ENCODE peak calls at places on chromosomes 12 and 14, in four cellular contexts. One of them, this sample, is unnamed.

GRCh38 chr12:109777544-109777943 is 55.7 kb downstream of the TRPV4 start:
- DNase-seq in GM12878: peak
- DNase-seq in IMR-90: peak
- DNase-seq in K562: peak
- DNase-seq in this sample: peak

GRCh38 chr12:119700078-119700477 is 32.1 kb downstream of the PRKAB1 start:
- DNase-seq in GM12878: no peak
- DNase-seq in IMR-90: no peak
- DNase-seq in K562: no peak
- DNase-seq in this sample: no peak

GRCh38 chr12:68871899-68872298 is 61.1 kb downstream of the CPM start:
- DNase-seq in GM12878: no peak
- DNase-seq in IMR-90: peak
- DNase-seq in K562: no peak
- DNase-seq in this sample: peak

GRCh38 chr14:50774542-50775267 is 56.3 kb downstream of the NIN start:
- DNase-seq in GM12878: no peak
- DNase-seq in IMR-90: peak
- DNase-seq in K562: no peak
- DNase-seq in this sample: no peak

GRCh38 chr12:17992002-17992656 is 97.9 kb downstream of the RERGL start:
- DNase-seq in GM12878: peak
- DNase-seq in IMR-90: peak
- DNase-seq in K562: peak
- DNase-seq in this sample: peak

GRCh38 chr12:43776498-43776897 is 17.7 kb downstream of the IRAK4 start:
- DNase-seq in GM12878: no peak
- DNase-seq in IMR-90: peak
- DNase-seq in K562: no peak
- DNase-seq in this sample: peak

GRCh38 chr12:120242275-120242799 is 23.2 kb downstream of the PXN start:
- DNase-seq in GM12878: no peak
- DNase-seq in IMR-90: no peak
- DNase-seq in K562: peak
- DNase-seq in this sample: peak

GRCh38 chr14:60183724-60184596 is 18.8 kb upstream of the DHRS7 start:
- DNase-seq in GM12878: no peak
- DNase-seq in IMR-90: peak
- DNase-seq in K562: peak
- DNase-seq in this sample: peak

GRCh38 chr12:95762123-95762785 is 28.3 kb downstream of the NTN4 start:
- DNase-seq in GM12878: no peak
- DNase-seq in IMR-90: no peak
- DNase-seq in K562: no peak
- DNase-seq in this sample: no peak

GRCh38 chr12:49187184-49187583 is 1.7 kb downstream of the TUBA1A start:
- DNase-seq in GM12878: no peak
- DNase-seq in IMR-90: peak
- DNase-seq in K562: no peak
- DNase-seq in this sample: peak

DNA sequence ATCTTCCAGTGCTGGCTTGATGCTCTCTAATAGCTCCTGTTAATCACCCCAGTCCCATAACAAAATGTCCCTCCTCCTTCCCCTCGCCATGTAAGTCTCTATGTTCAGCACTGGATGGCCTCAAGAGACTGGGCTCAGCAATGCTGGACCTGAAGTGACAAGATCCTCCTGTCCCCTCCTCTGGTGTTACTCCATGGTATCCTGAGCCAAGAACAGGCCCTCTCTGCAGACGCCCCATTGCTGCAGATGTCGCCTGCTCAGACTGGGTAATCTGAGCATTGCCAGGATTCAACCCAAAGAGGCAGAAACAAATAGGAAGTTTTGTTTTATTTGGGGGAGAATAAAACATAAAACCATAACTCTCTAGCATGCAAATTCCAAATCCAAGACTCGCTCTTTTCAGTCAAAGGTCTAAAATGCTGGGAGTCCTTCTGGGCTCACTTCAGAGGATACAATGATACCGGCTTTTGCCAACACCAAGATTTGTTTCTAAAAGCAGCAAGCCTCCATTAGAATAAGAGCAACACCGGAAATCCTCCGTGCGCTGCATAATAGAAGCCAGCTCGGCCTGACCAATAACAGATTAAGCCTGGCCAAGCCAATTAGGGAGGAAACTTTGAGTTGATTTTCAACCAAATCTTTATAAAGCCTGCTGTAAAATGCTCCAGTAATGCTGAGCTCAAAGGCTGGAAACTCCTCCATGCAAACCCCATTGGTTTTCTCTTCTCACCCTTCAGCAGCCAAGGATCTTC is 149.9 kb downstream of the NTF3 start:
- DNase-seq in GM12878: no peak
- DNase-seq in IMR-90: no peak
- DNase-seq in K562: no peak
- DNase-seq in this sample: peak
- H2AFZ ChIP-seq in GM12878: no peak
- H2AFZ ChIP-seq in IMR-90: no peak
- H2AFZ ChIP-seq in K562: no peak
- H2AFZ ChIP-seq in this sample: no peak

DNA sequence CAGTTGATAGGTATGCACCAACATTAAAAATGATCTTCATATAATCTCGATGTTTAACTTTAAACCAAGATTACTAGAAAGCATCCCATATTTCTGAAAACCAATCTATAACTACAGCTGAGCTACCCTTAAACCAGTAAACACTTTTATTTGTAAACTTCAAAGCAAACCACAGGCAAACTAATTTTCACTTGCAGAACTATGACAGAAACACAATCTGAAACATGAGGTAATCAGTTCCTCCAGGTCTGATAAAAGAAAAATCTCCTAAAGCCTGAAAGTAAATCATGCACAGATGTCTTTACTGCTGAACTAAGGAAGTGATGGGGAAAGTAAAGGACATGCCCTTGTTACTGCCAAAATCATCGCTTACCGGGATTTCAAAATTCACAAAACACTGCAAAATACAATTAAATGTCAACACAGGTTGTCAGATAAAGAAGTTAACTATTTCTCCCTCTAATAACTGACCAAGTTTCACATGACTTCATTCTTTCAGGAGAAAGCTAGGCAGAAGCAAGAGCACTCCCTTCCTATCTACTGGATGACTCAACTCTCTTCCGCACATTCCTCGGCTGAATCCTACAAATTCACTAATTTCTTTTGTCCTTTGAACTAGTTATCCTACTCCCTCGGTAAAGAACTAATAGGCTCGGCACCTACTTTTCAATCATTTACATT is 1.5 kb downstream of the EEA1 start:
- DNase-seq in GM12878: no peak
- DNase-seq in IMR-90: peak
- DNase-seq in K562: peak
- DNase-seq in this sample: peak
- TF ChIP-seq FOS in GM12878: no peak
- TF ChIP-seq FOS in IMR-90: peak
- TF ChIP-seq FOS in K562: no peak
- TF ChIP-seq FOS in this sample: peak

GRCh38 chr14:99244960-99245340 is 27.0 kb downstream of the BCL11B start:
- DNase-seq in GM12878: no peak
- DNase-seq in IMR-90: no peak
- DNase-seq in K562: no peak
- DNase-seq in this sample: no peak
- H3K27ac ChIP-seq in GM12878: no peak
- H3K27ac ChIP-seq in IMR-90: no peak
- H3K27ac ChIP-seq in K562: no peak
- H3K27ac ChIP-seq in this sample: no peak

DNA sequence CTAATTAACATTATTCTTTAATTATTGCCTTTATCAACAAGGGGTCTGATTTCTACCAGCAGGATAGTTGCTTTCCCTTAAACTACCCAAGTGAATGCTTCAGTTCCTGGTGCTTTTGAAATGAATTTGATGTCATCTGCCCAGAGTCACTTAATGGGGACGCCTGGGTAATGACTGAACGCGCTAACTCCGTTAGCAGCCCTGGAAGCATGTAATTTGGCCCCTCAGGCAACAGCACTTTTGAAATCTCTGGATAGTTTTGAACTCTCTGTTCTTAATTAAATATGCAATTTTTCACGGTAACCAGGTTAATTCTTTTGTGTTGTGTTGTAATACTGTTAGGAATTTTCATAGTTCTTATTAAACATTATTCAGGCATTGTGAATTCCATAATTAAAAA is 137.3 kb upstream of the MYL2 start:
- DNase-seq in GM12878: no peak
- DNase-seq in IMR-90: no peak
- DNase-seq in K562: no peak
- DNase-seq in this sample: no peak
- H2AFZ ChIP-seq in GM12878: peak
- H2AFZ ChIP-seq in IMR-90: no peak
- H2AFZ ChIP-seq in K562: peak
- H2AFZ ChIP-seq in this sample: no peak

DNA sequence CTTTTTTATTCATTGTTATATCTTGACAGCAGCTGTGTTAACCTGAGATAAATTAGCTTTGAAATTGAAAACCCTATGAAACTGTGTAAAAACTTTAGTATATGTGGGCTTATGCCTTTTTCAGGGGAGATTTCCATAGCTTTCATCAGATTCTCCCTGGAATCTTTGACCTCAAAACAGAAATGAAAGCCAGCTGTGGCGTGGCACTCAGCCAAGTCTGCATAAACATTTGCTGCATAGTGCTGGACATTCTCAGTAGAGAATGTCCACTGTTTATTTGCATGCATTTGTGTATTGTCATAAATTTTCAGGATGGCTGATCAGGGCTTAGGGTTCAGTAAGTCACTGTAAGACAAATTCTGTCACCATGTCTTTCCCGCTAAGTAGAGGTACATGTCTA is 115.3 kb upstream of the NAP1L1 start:
- DNase-seq in GM12878: no peak
- DNase-seq in IMR-90: peak
- DNase-seq in K562: no peak
- DNase-seq in this sample: no peak
- TF ChIP-seq FOS in GM12878: no peak
- TF ChIP-seq FOS in IMR-90: no peak
- TF ChIP-seq FOS in K562: no peak
- TF ChIP-seq FOS in this sample: no peak

DNA sequence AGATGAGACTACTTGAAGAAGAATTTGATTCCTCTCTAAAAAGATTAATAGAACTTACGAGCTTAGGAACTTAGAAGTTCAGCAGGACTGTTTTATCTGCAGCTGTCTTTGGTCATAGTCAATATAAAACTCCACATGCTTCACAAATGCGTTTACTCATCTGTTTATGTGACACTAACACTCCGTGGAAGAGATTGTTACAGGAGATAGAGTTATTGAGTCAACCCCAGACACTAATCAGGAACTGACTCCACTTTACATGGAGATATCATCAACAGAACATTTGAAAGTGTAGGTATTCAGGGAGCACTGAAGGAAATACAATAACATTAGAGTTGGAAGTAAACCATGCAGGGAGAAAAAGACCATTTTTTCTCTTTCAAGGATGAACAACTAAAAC is 92.8 kb downstream of the LRFN5 start:
- DNase-seq in GM12878: no peak
- DNase-seq in IMR-90: peak
- DNase-seq in K562: no peak
- DNase-seq in this sample: no peak
- H3K27ac ChIP-seq in GM12878: no peak
- H3K27ac ChIP-seq in IMR-90: no peak
- H3K27ac ChIP-seq in K562: no peak
- H3K27ac ChIP-seq in this sample: no peak

DNA sequence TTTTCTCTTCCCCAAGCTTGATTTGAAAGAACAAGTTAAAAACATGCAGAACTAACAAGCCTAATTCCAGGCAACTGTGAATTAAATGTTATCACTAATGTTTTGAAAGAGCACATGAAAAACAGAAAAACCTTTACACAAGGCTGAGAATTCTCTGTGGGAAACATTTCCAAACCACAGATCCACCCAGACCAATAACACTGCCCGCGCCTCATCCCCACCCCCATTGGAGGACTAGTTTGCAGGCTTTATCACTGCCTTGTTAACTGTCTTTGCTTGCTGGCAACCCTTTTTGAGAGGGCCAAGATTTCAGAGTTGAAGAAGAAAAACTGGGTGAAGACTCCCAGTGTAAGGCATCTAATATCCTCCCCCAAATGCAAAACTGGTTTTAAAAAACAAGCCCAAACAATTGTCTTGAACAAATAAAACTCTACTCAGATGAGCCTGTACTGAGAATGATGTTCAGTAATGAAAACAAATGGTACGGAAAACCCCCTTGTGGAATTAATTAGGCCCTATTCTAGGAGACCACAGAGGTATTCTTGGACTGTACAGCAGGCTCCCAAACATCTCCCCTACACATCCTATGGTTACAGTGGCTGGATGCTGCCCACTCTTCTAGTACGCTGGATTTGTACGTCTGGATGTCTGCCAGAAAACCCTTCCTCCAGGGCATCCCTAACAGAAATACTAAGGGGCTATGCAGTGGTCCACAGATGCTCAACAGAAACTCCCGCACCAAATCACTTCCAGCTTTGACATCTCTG is 5.8 kb downstream of the MAX start:
- DNase-seq in GM12878: no peak
- DNase-seq in IMR-90: no peak
- DNase-seq in K562: peak
- DNase-seq in this sample: no peak
- H2AFZ ChIP-seq in GM12878: no peak
- H2AFZ ChIP-seq in IMR-90: no peak
- H2AFZ ChIP-seq in K562: no peak
- H2AFZ ChIP-seq in this sample: no peak

This sample was measured in endothelial cell of umbilical vein.